ENCODE peak calls at places on chromosomes 12 and 14, in ten cellular contexts. N, X, U, D, R, O, Z, W, G and L are unnamed samples.

GRCh38 chr14:92586001-92586947 is 72.7 kb downstream of the RIN3 start:
- DNase-seq in U (peak; percentile 99), O (no peak), Z (peak; percentile 76), W (no peak), X (no peak), N (no peak), D (peak; percentile 28), G (peak; percentile 60), R (peak; percentile 42), L (peak; percentile 55)

GRCh38 chr12:90959538-90960139 is 4.7 kb upstream of the CCER1 start:
- DNase-seq in W (no peak), D (no peak), Z (no peak), R (no peak), G (no peak), N (no peak), U (peak; percentile 58), O (no peak), X (no peak), L (peak; percentile 25)

GRCh38 chr14:68683326-68683725 is 109.5 kb downstream of the ZFP36L1 start:
- DNase-seq in Z (no peak), G (no peak), U (peak; percentile 24), W (no peak), N (no peak), R (no peak), X (no peak), O (no peak), D (no peak), L (no peak)

GRCh38 chr14:54901380-54902142 is 1.1 kb downstream of the GCH1 start:
- DNase-seq in W (no peak), R (no peak), X (no peak), D (peak; percentile 7), U (no peak), G (no peak), O (peak; percentile 29), Z (no peak), N (no peak), L (no peak)

GRCh38 chr12:87930033-87930432 is 99.2 kb downstream of the C12orf50 start:
- DNase-seq in O (no peak), X (no peak), W (no peak), U (peak; percentile 92), R (no peak), N (no peak), Z (no peak), G (no peak), D (peak; percentile 6), L (no peak)

GRCh38 chr14:37234222-37234621 is 36.5 kb downstream of the MIPOL1 start:
- DNase-seq in O (no peak), D (no peak), N (no peak), U (no peak), Z (no peak), X (no peak), G (no peak), W (no peak), R (no peak), L (no peak)

GRCh38 chr12:123655420-123655819 is 15.5 kb upstream of the TCTN2 start:
- DNase-seq in W (no peak), X (peak; percentile 72), N (no peak), G (no peak), R (no peak), D (no peak), O (peak; percentile 37), U (no peak), Z (peak; percentile 48), L (no peak)

GRCh38 chr12:114774181-114774580 is 90.2 kb upstream of the TBX3 start:
- DNase-seq in Z (no peak), U (peak; percentile 85), O (no peak), G (no peak), D (peak; percentile 71), N (no peak), X (no peak), R (peak; percentile 11), W (no peak), L (peak; percentile 95)

GRCh38 chr12:19190292-19191031 is 60.9 kb downstream of the PLEKHA5 start:
- DNase-seq in W (no peak), O (no peak), R (no peak), D (no peak), X (no peak), N (no peak), Z (no peak), U (peak; percentile 59), G (no peak), L (no peak)

GRCh38 chr12:31662176-31662849 is 2.8 kb downstream of the ETFBKMT start:
- DNase-seq in D (no peak), X (no peak), O (no peak), Z (no peak), W (no peak), N (no peak), R (no peak), G (no peak), U (no peak), L (no peak)

GRCh38 chr12:31655792-31656191 is 3.7 kb upstream of the ETFBKMT start:
- DNase-seq in Z (no peak), W (no peak), R (no peak), U (no peak), N (no peak), D (no peak), X (no peak), O (no peak), G (no peak), L (no peak)

GRCh38 chr12:31658743-31659086 is 773 bp upstream of the ETFBKMT start:
- DNase-seq in X (no peak), D (no peak), Z (no peak), W (no peak), N (no peak), O (no peak), G (no peak), R (no peak), U (no peak), L (no peak)

GRCh38 chr12:31655208-31655607 is 4.3 kb upstream of the ETFBKMT start:
- DNase-seq in U (no peak), X (no peak), D (no peak), R (no peak), O (no peak), Z (no peak), G (no peak), W (no peak), N (no peak), L (no peak)

GRCh38 chr12:31659087-31659942 is at the start of gene ETFBKMT:
- DNase-seq in R (peak; percentile 82), N (peak; percentile 91), D (peak; percentile 69), U (peak; percentile 70), W (peak; percentile 65), O (peak; percentile 93), X (peak; percentile 90), Z (peak; percentile 90), G (peak; percentile 87), L (peak; percentile 84)
- TF ChIP-seq POLR2A in R (peak; percentile 65), N (peak; percentile 68), D (peak; percentile 53), U (peak; percentile 42), W (no peak), O (peak; percentile 67), X (peak; percentile 32), Z (peak; percentile 54), G (no peak), L (peak; percentile 91)

DNA sequence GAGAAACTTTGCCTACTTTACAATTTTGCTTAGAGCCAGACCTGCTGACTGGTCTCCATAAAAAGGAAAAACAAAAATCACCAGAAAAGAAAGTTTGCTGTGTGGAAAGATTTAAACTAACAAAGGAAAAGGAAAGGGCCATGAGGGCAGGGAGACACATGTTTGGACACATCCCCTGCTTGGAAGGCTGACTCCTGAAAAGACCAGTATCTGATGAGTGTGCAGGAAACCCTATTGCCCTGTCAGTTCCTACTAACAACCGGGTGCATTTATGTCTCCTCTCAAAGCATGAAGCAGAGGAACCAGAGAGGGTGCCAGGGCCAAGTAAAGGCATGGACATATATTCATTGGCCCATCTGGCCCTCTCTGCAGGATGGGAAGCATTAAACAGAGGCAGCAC is 7.0 kb upstream of the STAB2 start:
- DNase-seq in G (no peak), N (no peak), W (no peak), D (no peak), X (no peak), R (no peak), Z (no peak), O (no peak), U (no peak), L (peak; percentile 14)
- TF ChIP-seq POLR2A in G (no peak), N (no peak), W (no peak), D (no peak), X (no peak), R (no peak), Z (no peak), O (no peak), U (no peak), L (no peak)

DNA sequence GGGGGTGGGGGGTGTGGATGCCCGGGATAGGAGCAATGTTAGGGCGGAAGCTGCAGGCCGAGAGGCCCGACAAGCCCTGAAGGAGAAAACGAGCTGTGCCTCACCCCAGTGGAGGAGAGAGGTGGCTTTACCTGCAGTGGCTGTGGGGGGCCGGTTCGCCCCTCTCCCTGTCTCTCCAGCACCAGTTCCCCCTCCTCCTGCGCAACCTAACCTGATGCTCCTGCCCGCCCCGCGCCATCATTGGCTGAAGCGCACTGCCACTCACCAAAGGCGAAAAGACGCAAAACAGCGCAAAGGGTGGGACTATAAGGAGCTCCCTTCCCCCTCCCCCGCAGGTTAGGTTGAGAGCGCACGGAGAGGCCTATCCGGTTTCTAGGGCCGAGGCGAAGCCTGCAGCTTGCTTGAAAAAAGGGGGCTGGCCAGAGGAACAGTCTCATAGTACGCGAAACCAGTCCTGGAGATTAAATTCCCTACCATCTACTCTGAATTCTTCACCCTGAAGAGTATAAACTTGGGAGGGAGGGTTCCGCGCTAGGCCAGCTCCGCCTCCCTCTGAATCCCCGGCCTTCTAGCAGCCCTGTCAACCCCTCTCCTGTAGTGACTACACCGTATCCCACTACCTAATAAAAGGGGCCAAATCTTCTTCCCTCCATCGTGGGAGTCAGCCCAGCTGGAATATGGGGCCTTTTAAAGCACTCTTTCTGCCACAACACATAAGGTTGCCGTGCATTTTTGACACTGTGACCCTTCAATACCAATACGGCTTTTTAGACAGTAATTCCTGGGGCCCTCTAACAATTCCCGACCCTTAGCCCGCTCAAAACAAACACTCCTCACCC is 18.6 kb downstream of the CHD8 start:
- DNase-seq in R (peak; percentile 99), U (peak; percentile 99), Z (peak; percentile 94), O (peak; percentile 99), D (peak; percentile 55), N (peak; percentile 95), X (peak; percentile 100), W (peak; percentile 98), G (peak; percentile 99), L (peak; percentile 95)
- TF ChIP-seq POLR2A in R (peak; percentile 44), U (no peak), Z (peak; percentile 90), O (peak; percentile 59), D (peak; percentile 20), N (peak; percentile 67), X (peak; percentile 77), W (no peak), G (peak; percentile 52), L (no peak)

GRCh38 chr12:9647825-9648700 is 21.4 kb upstream of the CLEC2D start:
- DNase-seq in W (peak; percentile 68), U (peak; percentile 69), X (peak; percentile 84), D (peak; percentile 73), N (peak; percentile 88), G (peak; percentile 85), O (peak; percentile 88), Z (peak; percentile 89), R (peak; percentile 81), L (peak; percentile 77)
- TF ChIP-seq POLR2A in W (peak; percentile 45), U (peak; percentile 28), X (peak; percentile 76), D (peak; percentile 57), N (no peak), G (peak; percentile 56), O (peak; percentile 83), Z (peak; percentile 79), R (peak; percentile 16), L (peak; percentile 59)